ENCODE peak calls at places on chromosomes 6 and 20, in eight cellular contexts. A is kidney epithelial cell, R is ascending aorta, B is CD14-positive monocyte, I is fibroblast of pulmonary artery, Y is fibroblast of mammary gland, S is mammary epithelial cell, D is H9. T is an unnamed sample.

GRCh38 chr6:170441316-170441715 is 111.8 kb downstream of the PSMB1 start:
- DNase-seq in A (no peak), R (no peak), B (no peak), I (no peak), Y (peak; percentile 66), S (no peak), D (no peak), T (no peak)

GRCh38 chr20:10004900-10005299 is 29.9 kb upstream of the ANKEF1 start:
- DNase-seq in A (no peak), R (no peak), B (no peak), I (no peak), Y (no peak), S (no peak), D (no peak), T (no peak)

GRCh38 chr20:63071541-63072181 is 64.9 kb upstream of the BHLHE23 start:
- DNase-seq in A (no peak), R (no peak), B (peak; percentile 38), I (peak; percentile 18), Y (peak; percentile 86), S (peak; percentile 35), D (peak; percentile 92), T (no peak)

GRCh38 chr6:109762166-109762565 is 71.1 kb downstream of the FIG4 start:
- DNase-seq in A (peak; percentile 52), R (no peak), B (no peak), I (no peak), Y (no peak), S (no peak), D (no peak), T (no peak)

GRCh38 chr20:47774081-47774777 is 11.1 kb downstream of the SULF2 start:
- DNase-seq in A (no peak), R (no peak), B (no peak), I (no peak), Y (no peak), S (no peak), D (no peak), T (no peak)

GRCh38 chr20:62814060-62814708 is 2.7 kb upstream of the COL9A3 start:
- DNase-seq in A (no peak), R (no peak), B (no peak), I (no peak), Y (no peak), S (no peak), D (no peak), T (no peak)

GRCh38 chr20:6583134-6583738 is 184.2 kb upstream of the BMP2 start:
- DNase-seq in A (no peak), R (no peak), B (no peak), I (peak; percentile 73), Y (peak; percentile 59), S (peak; percentile 58), D (peak; percentile 56), T (peak; percentile 23)

GRCh38 chr6:166781331-166781730 is 154.3 kb upstream of the RPS6KA2 start:
- DNase-seq in A (no peak), R (no peak), B (no peak), I (no peak), Y (no peak), S (no peak), D (no peak), T (no peak)

DNA sequence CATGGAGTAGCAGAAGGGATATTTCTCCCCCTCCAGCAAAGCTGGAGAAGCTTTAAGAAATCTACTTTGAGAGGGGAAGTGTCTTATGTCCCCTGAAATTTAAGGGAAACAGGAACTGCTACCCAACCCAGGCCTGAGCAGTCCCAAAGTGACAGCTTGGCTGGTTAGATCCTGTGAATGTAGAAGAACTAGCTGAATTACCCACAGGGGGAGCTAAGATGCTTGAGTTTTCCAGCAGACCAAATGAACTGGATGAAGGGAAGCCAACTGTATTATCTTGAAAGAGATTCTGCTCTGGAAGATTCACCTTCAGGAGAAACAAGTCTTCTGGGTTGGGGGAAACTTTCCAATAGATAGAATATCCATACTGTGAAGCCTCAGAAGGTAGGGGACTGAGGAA is 303.3 kb upstream of the MMS22L start:
- DNase-seq in A (no peak), R (no peak), B (no peak), I (peak; percentile 1), Y (peak; percentile 3), S (peak; percentile 4), D (no peak), T (no peak)
- TF ChIP-seq CTCF in A (peak; percentile 12), R (no peak), B (no peak), I (no peak), Y (no peak), S (peak; percentile 41), D (peak; percentile 60), T (peak; percentile 64)

GRCh38 chr6:139985236-139985815 is 610.9 kb upstream of the CITED2 start:
- DNase-seq in A (no peak), R (no peak), B (no peak), I (no peak), Y (no peak), S (no peak), D (no peak), T (no peak)

GRCh38 chr6:139990287-139990686 is 615.8 kb upstream of the CITED2 start:
- DNase-seq in A (no peak), R (no peak), B (no peak), I (peak; percentile 26), Y (no peak), S (no peak), D (no peak), T (no peak)

GRCh38 chr6:139987091-139987490 is 612.6 kb upstream of the CITED2 start:
- DNase-seq in A (no peak), R (no peak), B (no peak), I (no peak), Y (no peak), S (no peak), D (no peak), T (no peak)

GRCh38 chr6:139990865-139991264 is 616.4 kb upstream of the CITED2 start:
- DNase-seq in A (no peak), R (no peak), B (no peak), I (peak; percentile 68), Y (peak; percentile 32), S (no peak), D (no peak), T (peak; percentile 74)

DNA sequence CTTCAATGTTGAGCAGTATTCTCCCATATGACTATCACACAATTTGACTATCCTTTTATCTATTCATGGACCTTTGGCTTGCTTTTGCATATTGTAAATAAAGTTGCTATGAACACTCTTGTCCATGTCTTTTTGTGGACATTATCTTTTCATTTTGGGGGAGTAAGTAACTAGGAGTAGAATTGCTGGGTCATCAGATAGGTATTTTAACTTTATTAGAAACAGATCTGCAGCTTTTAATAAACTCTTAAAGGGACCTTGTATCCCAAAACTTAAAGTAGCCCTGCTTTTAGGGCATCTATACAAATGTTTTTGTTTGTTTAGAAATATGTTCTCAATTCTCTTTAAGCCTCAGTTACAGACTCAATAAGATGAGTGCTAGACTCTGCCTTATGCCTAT is 614.3 kb upstream of the CITED2 start:
- DNase-seq in A (no peak), R (no peak), B (no peak), I (no peak), Y (peak; percentile 38), S (no peak), D (no peak), T (no peak)
- TF ChIP-seq CTCF in A (no peak), R (no peak), B (no peak), I (no peak), Y (no peak), S (no peak), D (no peak), T (no peak)

DNA sequence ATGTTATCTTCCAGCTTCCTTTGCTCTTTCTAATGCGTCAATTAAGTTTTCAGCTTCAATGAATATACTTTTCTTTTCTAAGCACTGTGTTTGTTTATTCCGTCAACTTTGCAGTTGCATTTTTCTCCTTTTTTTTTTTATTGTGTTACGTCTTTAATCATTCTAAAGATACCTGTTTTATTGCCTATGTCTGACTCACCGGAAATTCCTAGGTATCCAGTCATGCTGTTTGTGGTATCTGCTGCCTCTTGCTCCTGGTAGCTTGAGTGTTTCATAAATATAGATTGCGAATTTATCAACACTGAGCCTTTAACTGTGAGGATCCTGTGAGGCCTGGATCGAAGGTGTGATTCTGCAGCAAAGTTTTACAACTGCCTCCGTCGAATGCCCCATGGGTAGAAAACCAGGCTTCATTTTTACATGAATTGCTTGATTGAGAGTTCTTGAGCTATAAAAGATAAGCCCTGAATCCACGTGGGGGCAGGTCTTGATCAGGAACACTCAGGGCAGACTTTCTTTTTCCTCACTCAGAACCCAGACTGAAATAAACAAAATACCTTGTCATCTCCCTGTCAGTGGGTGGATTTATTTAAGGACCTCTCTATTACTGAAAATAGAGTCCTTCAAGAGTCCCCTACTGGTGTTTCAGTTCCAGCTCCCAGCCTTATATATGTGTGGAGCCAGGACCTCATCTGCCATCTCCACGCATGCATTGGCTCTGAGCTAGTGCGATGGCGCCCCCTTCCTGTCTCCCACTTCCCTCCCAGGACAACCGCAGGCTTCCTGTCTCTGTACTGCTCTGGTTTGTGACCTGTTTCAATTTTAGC is 60.1 kb upstream of the LRRC1 start:
- DNase-seq in A (peak; percentile 85), R (no peak), B (no peak), I (peak; percentile 67), Y (peak; percentile 57), S (peak; percentile 93), D (peak; percentile 74), T (peak; percentile 81)
- TF ChIP-seq CTCF in A (peak; percentile 56), R (no peak), B (peak; percentile 38), I (peak; percentile 46), Y (peak; percentile 39), S (peak; percentile 61), D (peak; percentile 78), T (peak; percentile 67)

GRCh38 chr20:43193443-43193842 is 3.7 kb upstream of the PTPRT start:
- DNase-seq in A (no peak), R (no peak), B (no peak), I (no peak), Y (no peak), S (no peak), D (no peak), T (no peak)

GRCh38 chr20:43191143-43191542 is 1.4 kb upstream of the PTPRT start:
- DNase-seq in A (no peak), R (no peak), B (no peak), I (no peak), Y (no peak), S (no peak), D (no peak), T (no peak)

GRCh38 chr20:43194187-43194586 is 4.5 kb upstream of the PTPRT start:
- DNase-seq in A (no peak), R (no peak), B (no peak), I (no peak), Y (no peak), S (no peak), D (no peak), T (no peak)

GRCh38 chr20:43190332-43190953 is 737 bp upstream of the PTPRT start:
- DNase-seq in A (no peak), R (no peak), B (no peak), I (no peak), Y (no peak), S (no peak), D (peak; percentile 36), T (no peak)

DNA sequence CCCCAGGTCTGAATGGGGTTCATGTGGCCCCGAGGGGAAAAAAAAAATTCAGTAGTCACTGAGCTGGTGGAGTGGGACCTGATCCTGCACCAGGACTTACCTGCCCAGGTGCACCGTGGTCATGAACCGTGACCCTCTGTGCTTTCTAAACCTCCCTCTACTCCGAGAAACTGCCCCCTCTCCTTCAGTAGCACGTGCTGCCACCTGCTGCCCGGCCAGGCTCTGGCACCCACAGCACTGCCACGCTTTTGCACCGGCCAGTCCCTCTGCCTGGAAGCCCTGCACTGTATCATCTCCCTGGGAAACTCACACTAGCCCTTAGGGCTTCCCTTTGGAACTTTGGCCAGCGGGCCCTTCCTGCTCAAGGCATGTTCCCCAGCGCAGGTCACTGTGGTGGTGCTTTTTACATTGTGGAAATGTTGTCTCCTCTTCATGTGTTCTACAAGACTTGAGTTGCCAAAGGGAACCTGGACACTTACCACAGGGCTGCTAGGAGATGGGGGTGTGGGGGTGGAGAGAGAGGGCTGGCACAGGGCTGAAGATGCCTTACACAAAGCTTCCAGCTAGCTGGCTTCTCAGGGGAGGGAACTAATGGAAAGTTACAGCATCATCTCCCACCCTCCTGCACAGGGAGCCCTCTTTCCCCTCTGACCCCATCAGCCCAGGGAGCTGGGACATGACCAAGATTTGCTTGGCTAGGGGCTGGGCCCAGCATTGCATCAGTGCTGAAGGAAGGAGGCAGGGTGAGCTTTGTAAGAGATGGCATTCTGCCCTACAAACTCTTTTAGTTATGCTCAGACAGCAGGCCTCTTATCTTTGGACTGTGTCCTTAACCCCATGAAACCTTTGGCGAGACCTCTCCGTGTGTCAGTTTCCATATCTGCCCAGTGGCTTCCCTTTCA is 2.5 kb upstream of the PTPRT start:
- DNase-seq in A (no peak), R (no peak), B (no peak), I (no peak), Y (no peak), S (no peak), D (peak; percentile 80), T (no peak)
- TF ChIP-seq CTCF in A (peak; percentile 54), R (no peak), B (no peak), I (peak; percentile 22), Y (peak; percentile 35), S (peak; percentile 54), D (peak; percentile 83), T (peak; percentile 30)